ENCODE peak calls at places on chromosomes 7 and 10, in eight cellular contexts. L is ecto neural progenitor cell, A is body of pancreas, K is non-pigmented ciliary epithelial cell, T is NCI-H1092, M is nucleus accumbens, G is ELR, I is T-helper 1 cell. Q is an unnamed sample.

GRCh38 chr7:124284937-124285336 is 252.1 kb upstream of the TMEM229A start:
- DNase-seq in I (no peak), L (no peak), A (no peak), K (no peak), M (no peak), T (no peak), G (no peak), Q (no peak)

GRCh38 chr10:69068549-69068948 is 19.4 kb upstream of the SRGN start:
- DNase-seq in I (no peak), G (no peak), A (no peak), K (no peak), M (no peak), L (no peak), T (no peak), Q (no peak)

GRCh38 chr10:110002801-110003523 is 4.8 kb upstream of the ADD3 start:
- DNase-seq in A (no peak), T (no peak), M (no peak), K (no peak), L (no peak), G (no peak), I (no peak), Q (no peak)

GRCh38 chr10:120052964-120053363 is 160.4 kb downstream of the SEC23IP start:
- DNase-seq in M (no peak), T (no peak), A (no peak), G (no peak), K (no peak), L (no peak), I (no peak), Q (no peak)

GRCh38 chr7:19707240-19707639 is 1.6 kb downstream of the POLR1F start:
- DNase-seq in M (no peak), L (no peak), T (no peak), I (no peak), K (no peak), A (no peak), G (peak), Q (no peak)

GRCh38 chr10:75187961-75188426 is 22.6 kb upstream of the VDAC2 start:
- DNase-seq in K (no peak), T (peak), A (peak), I (peak), G (peak), M (no peak), L (peak), Q (no peak)

GRCh38 chr10:97197030-97197500 is 11.3 kb upstream of the SLIT1 start:
- DNase-seq in K (no peak), T (no peak), G (no peak), M (no peak), I (no peak), L (no peak), A (no peak), Q (no peak)

GRCh38 chr7:139246905-139247304 is 15.9 kb downstream of the UBN2 start:
- DNase-seq in L (no peak), T (no peak), M (no peak), K (peak), I (no peak), G (peak), A (no peak), Q (no peak)

GRCh38 chr10:92590623-92591549 is 2.0 kb upstream of the KIF11 start:
- DNase-seq in A (peak), M (no peak), G (peak), L (peak), T (peak), K (no peak), I (no peak), Q (peak)

Q was measured in putamen.